ENCODE peak calls at places on chromosomes 16 and 17, in seven cellular contexts. L is endodermal cell, Y is stomach, X is cardiac muscle cell, Q is prostate gland, F is suprapubic skin, J is BJ. O is an unnamed sample. For H3K27me3, the result is how much of the 10 kb centered on the place peaks cover.

GRCh38 chr16:85395207-85395912 is 217.8 kb upstream of the GSE1 start:
- DNase-seq in L (no peak), Y (peak), X (peak), Q (peak), F (peak), J (peak), O (no peak)

GRCh38 chr16:50152386-50152806 is 710 bp upstream of the TENT4B start:
- DNase-seq in L (peak), Y (peak), X (peak), Q (peak), F (peak), J (no peak), O (peak)

GRCh38 chr17:64282753-64283080 is 19.7 kb upstream of the TEX2 start:
- DNase-seq in L (no peak), Y (no peak), X (no peak), Q (no peak), F (no peak), J (no peak), O (no peak)

GRCh38 chr16:53950677-53951076 is 246.7 kb downstream of the FTO start:
- DNase-seq in L (no peak), Y (no peak), X (no peak), Q (no peak), F (no peak), J (no peak), O (no peak)

GRCh38 chr16:3716831-3717234 is 491 bp downstream of the TRAP1 start:
- DNase-seq in L (peak), Y (no peak), X (peak), Q (no peak), F (no peak), J (no peak), O (no peak)

GRCh38 chr16:20333120-20333519 is 5.8 kb upstream of the GP2 start:
- DNase-seq in L (no peak), Y (no peak), X (no peak), Q (no peak), F (no peak), J (no peak), O (no peak)

GRCh38 chr16:21652451-21652850 is at the start of gene IGSF6:
- DNase-seq in L (no peak), Y (no peak), X (no peak), Q (no peak), F (no peak), J (no peak), O (no peak)

GRCh38 chr16:84660973-84661372 is 12.7 kb downstream of the KLHL36 start:
- DNase-seq in L (no peak), Y (no peak), X (no peak), Q (no peak), F (no peak), J (no peak), O (no peak)

GRCh38 chr17:39676198-39676819 is 8.1 kb downstream of the PNMT start:
- DNase-seq in L (peak), Y (peak), X (peak), Q (peak), F (peak), J (no peak), O (peak)

GRCh38 chr16:69618307-69618706 is 52.5 kb downstream of the NFAT5 start:
- DNase-seq in L (no peak), Y (no peak), X (no peak), Q (no peak), F (no peak), J (no peak), O (no peak)

GRCh38 chr17:58302919-58303551 is 22.3 kb upstream of the MPO start:
- DNase-seq in L (peak), Y (peak), X (no peak), Q (no peak), F (no peak), J (no peak), O (no peak)

GRCh38 chr17:4142107-4142900 is 526 bp downstream of the ZZEF1 start:
- DNase-seq in L (peak), Y (peak), X (peak), Q (no peak), F (peak), J (no peak), O (peak)

GRCh38 chr17:44095647-44096496 is 25.3 kb downstream of the G6PC3 start:
- DNase-seq in L (peak), Y (no peak), X (peak), Q (no peak), F (no peak), J (peak), O (no peak)

GRCh38 chr17:58476812-58477211 is 11.4 kb downstream of the HSF5 start:
- DNase-seq in L (no peak), Y (no peak), X (no peak), Q (no peak), F (no peak), J (no peak), O (no peak)

GRCh38 chr17:17320188-17320910 is 17.2 kb downstream of the NT5M start:
- DNase-seq in L (peak), Y (peak), X (no peak), Q (no peak), F (no peak), J (no peak), O (no peak)

GRCh38 chr17:32267690-32268205 is 2.1 kb downstream of the RHBDL3 start:
- DNase-seq in L (peak), Y (no peak), X (peak), Q (no peak), F (no peak), J (no peak), O (peak)

GRCh38 chr16:53091508-53092211 is 36.9 kb downstream of the CHD9 start:
- DNase-seq in L (peak), Y (peak), X (peak), Q (no peak), F (peak), J (peak), O (no peak)

GRCh38 chr17:28716740-28717577 is 709 bp downstream of the RAB34 start:
- DNase-seq in L (peak), Y (no peak), X (peak), Q (no peak), F (peak), J (no peak), O (no peak)

GRCh38 chr17:28717578-28718316 is at the start of gene RAB34:
- DNase-seq in L (peak), Y (peak), X (peak), Q (peak), F (peak), J (peak), O (no peak)

GRCh38 chr17:28720247-28720996 is 637 bp downstream of the RPL23A start:
- DNase-seq in L (no peak), Y (no peak), X (no peak), Q (no peak), F (no peak), J (no peak), O (no peak)

GRCh38 chr17:28718317-28718672 is 627 bp upstream of the RAB34 start:
- DNase-seq in L (no peak), Y (no peak), X (peak), Q (no peak), F (no peak), J (no peak), O (no peak)

DNA sequence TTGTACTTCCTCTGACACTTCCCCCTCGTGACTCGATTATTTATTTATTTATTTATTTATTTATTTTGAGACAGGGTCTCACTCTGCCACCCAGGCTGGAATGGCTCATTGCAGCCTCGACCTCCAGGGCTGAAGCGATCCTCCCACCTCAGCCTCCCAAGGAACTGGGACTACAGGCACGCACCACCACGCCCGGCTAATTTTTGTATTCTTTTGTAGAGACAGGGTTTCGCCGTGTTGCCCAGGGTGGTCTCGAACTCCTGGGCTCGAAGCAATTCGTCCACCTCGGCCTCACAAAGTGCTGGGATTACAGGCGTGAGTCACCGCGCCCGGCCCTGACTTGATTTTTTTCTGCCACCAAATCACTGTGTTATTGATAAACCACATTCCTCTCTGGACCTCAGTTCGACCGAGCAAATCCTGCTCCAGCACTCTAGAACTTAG is 773 bp upstream of the RPL23A start:
- DNase-seq in L (no peak), Y (no peak), X (no peak), Q (no peak), F (no peak), J (no peak), O (no peak)
- TF ChIP-seq CTCF in L (no peak), Y (no peak), X (no peak), Q (no peak), F (no peak), J (no peak), O (no peak)

DNA sequence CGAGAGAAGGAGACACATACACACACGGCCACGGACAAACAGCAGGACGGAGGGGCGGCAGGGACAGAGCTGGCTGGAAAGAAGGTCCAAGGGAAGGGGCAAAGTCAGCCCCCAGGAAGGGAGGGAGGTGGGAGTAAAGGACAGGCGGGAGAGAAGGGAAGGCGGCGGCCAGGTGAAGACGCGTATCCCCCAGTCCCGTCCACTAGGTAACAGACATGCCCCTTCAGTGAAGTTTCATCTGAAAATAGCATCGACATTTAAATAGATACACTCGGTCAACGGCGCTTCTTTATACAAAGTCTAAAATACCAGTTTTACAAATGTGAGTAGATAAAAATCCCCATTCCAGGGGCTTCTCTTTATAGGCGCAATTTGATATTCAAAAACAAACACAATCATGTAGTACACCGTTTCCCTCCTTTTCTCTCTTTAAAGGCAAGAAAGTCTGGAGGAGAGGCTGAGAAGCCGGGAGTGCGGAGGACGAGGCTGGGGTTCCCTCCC is 4.5 kb downstream of the CBX8 start:
- DNase-seq in L (peak), Y (no peak), X (no peak), Q (no peak), F (no peak), J (no peak), O (no peak)
- H3K27me3 ChIP-seq in L (half or more), Y (half or more), X (half or more), Q (under half), F (half or more), J (under half), O (under half)

DNA sequence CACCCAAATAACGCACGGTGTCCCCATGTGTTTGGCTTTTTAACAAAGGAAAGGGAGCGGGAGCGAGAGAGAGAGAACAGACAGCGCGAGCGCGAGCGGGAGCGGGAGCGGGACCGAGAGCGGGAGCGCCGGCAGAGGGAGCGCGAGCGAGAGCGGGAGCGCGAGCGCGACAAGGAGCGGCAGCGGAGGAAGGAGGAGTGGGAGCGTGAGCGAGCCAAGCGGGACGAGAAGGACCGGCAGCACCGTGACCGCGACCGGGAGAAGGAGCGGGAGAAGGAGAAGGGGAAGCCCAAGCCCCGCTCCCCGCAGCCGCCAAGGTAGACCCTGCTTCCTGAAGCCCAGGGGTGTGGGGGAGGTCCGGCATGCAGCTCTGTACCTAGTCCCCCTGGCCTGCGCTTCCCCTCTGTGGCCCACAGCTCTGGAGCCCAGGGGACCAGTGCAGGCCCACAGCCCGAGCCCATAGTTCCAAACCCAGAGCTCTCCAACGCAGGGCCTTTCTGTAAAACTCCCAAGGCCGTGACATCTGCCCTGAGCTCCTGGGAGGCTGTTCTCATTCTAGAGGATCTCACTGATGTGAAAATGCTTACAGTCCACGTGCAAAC is 27.1 kb upstream of the IL17C start:
- DNase-seq in L (peak), Y (no peak), X (peak), Q (no peak), F (no peak), J (no peak), O (no peak)
- TF ChIP-seq CTCF in L (peak), Y (no peak), X (no peak), Q (no peak), F (no peak), J (no peak), O (no peak)

DNA sequence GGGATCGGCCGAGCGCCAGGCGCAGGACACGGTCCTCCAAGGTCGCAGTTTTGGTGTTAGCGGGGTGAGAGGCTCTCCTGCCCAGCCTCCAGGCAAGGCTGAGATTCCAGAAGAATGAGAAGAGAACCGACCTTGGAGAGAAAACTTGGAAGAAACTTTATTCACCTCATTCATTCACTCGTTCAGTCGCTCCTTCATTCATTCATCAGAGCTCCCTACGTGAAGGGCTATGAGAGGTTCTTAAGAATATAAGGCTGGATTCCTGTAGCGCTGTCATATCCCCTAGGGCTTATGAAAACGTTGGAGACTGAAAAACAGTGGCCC is 991 bp upstream of the MYH10 start:
- DNase-seq in L (no peak), Y (no peak), X (no peak), Q (no peak), F (no peak), J (no peak), O (no peak)
- H3K27me3 ChIP-seq in L (under half), Y (under half), X (under half), Q (under half), F (under half), J (under half), O (under half)

GRCh38 chr17:9529033-9529748 is 46.4 kb downstream of the STX8 start:
- DNase-seq in L (no peak), Y (no peak), X (no peak), Q (no peak), F (no peak), J (no peak), O (no peak)
- TF ChIP-seq CTCF in L (peak), Y (peak), X (peak), Q (peak), F (no peak), J (peak), O (peak)

DNA sequence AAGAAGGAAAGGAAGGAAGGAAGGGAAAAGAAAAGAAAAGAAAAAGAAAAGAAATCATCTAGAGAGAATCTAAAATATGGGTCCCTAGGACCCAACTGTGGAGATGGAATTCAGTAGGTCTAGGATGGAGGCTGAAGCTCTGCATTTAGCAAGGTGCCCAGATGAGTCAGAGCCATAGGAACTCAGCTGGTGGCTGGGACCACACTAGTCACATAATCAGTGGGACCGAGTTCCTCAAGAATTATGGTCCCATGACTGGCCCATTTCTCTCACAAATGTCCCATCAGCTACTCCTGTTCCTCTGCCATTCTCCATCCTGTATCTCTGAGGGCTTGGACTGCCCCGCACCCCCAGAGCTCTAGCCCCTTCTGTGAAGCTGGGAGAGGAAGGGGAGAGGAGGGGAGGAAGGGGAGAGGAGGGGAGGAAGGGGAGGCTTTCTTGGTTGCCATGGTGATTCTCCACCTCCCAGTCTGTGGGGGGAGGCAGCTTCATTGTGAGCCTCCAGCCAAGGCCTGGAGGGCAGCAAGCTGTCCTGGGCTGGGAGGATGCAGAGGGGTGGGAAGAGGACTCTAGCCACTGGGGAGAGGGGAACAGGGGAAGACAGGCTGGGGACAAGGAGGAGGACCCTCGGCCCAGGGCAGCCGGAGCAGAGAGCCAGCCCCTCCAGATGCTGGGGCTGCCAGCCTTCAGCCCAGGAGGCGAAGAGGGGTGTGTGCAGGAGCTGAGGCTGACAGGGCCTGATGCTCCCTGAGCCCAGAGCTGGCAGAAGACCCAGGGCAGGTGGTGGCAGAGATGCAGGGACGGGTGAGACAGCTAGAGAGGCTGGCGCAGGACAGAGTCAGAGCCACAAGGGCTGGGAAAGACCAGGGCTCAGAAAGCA is 37.8 kb upstream of the LHX1 start:
- DNase-seq in L (peak), Y (no peak), X (no peak), Q (no peak), F (no peak), J (no peak), O (no peak)
- H3K27me3 ChIP-seq in L (under half), Y (under half), X (under half), Q (under half), F (under half), J (under half), O (under half)

O was measured in CD4-positive, alpha-beta T cell.